ENCODE peak calls at places on chromosome 5, in four cellular contexts. L, F, S and Y are unnamed samples.

GRCh38 chr5:59769832-59770231 is 123.7 kb downstream of the PDE4D start:
- DNase-seq in S (no peak), L (no peak), F (no peak), Y (no peak)

GRCh38 chr5:61423487-61424157 is 91.6 kb downstream of the ZSWIM6 start:
- DNase-seq in F (no peak), S (no peak), L (no peak), Y (no peak)

GRCh38 chr5:164336276-164336675 is 830.9 kb downstream of the MAT2B start:
- DNase-seq in L (no peak), F (no peak), S (no peak), Y (no peak)

GRCh38 chr5:90590-91547 is 1.1 kb upstream of the PLEKHG4B start:
- DNase-seq in F (no peak), L (peak; percentile 4), S (no peak), Y (no peak)

GRCh38 chr5:61617039-61617438 is 285.0 kb downstream of the ZSWIM6 start:
- DNase-seq in S (no peak), F (no peak), L (no peak), Y (no peak)

GRCh38 chr5:119179857-119180641 is 109.2 kb downstream of the DMXL1 start:
- DNase-seq in S (no peak), L (no peak), F (no peak), Y (no peak)

GRCh38 chr5:130692766-130693165 is 472.3 kb downstream of the HINT1 start:
- DNase-seq in F (no peak), S (no peak), L (no peak), Y (no peak)

GRCh38 chr5:98144710-98145109 is 628.8 kb upstream of the RGMB start:
- DNase-seq in F (no peak), L (peak; percentile 6), S (no peak), Y (no peak)

GRCh38 chr5:64273276-64273675 is 107.6 kb downstream of the RNF180 start:
- DNase-seq in F (no peak), L (peak; percentile 45), S (no peak), Y (no peak)

GRCh38 chr5:178297751-178298150 is 65.1 kb upstream of the PHYKPL start:
- DNase-seq in L (no peak), F (no peak), S (no peak), Y (no peak)